ENCODE peak calls at places on chromosomes 3 and 15, in four cellular contexts. One of them, this sample, is unnamed.

GRCh38 chr3:131326307-131326706 is 55.3 kb upstream of the NUDT16 start:
- DNase-seq in tibial artery: no peak
- DNase-seq in stimulated activated CD4-positive, alpha-beta T cell treated with anti-CD3 and anti-CD28 coated beads, TNF-alpha, amount 100 ng/mL, for 4 hours: no peak
- DNase-seq in activated T-cell treated with anti-CD3 and anti-CD28 coated beads for 24 hours: no peak
- DNase-seq in this sample: no peak

GRCh38 chr3:133827684-133828083 is 22.1 kb downstream of the SRPRB start:
- DNase-seq in activated T-cell treated with anti-CD3 and anti-CD28 coated beads for 24 hours: no peak
- DNase-seq in stimulated activated CD4-positive, alpha-beta T cell treated with anti-CD3 and anti-CD28 coated beads, TNF-alpha, amount 100 ng/mL, for 4 hours: no peak
- DNase-seq in tibial artery: no peak
- DNase-seq in this sample: no peak

GRCh38 chr3:60081381-60082095 is 1031.7 kb upstream of the CFAP20DC start:
- DNase-seq in activated T-cell treated with anti-CD3 and anti-CD28 coated beads for 24 hours: no peak
- DNase-seq in stimulated activated CD4-positive, alpha-beta T cell treated with anti-CD3 and anti-CD28 coated beads, TNF-alpha, amount 100 ng/mL, for 4 hours: no peak
- DNase-seq in tibial artery: no peak
- DNase-seq in this sample: peak; percentile 20

GRCh38 chr3:97713634-97714033 is 50.9 kb upstream of the ARL6 start:
- DNase-seq in stimulated activated CD4-positive, alpha-beta T cell treated with anti-CD3 and anti-CD28 coated beads, TNF-alpha, amount 100 ng/mL, for 4 hours: no peak
- DNase-seq in activated T-cell treated with anti-CD3 and anti-CD28 coated beads for 24 hours: no peak
- DNase-seq in tibial artery: no peak
- DNase-seq in this sample: no peak

GRCh38 chr15:74657846-74658245 is 38.0 kb downstream of the EDC3 start:
- DNase-seq in activated T-cell treated with anti-CD3 and anti-CD28 coated beads for 24 hours: no peak
- DNase-seq in stimulated activated CD4-positive, alpha-beta T cell treated with anti-CD3 and anti-CD28 coated beads, TNF-alpha, amount 100 ng/mL, for 4 hours: no peak
- DNase-seq in tibial artery: no peak
- DNase-seq in this sample: no peak

GRCh38 chr3:119918992-119919933 is 137.4 kb downstream of the NR1I2 start:
- DNase-seq in tibial artery: no peak
- DNase-seq in activated T-cell treated with anti-CD3 and anti-CD28 coated beads for 24 hours: no peak
- DNase-seq in stimulated activated CD4-positive, alpha-beta T cell treated with anti-CD3 and anti-CD28 coated beads, TNF-alpha, amount 100 ng/mL, for 4 hours: no peak
- DNase-seq in this sample: no peak

GRCh38 chr15:45197512-45197911 is 9.7 kb upstream of the SHF start:
- DNase-seq in stimulated activated CD4-positive, alpha-beta T cell treated with anti-CD3 and anti-CD28 coated beads, TNF-alpha, amount 100 ng/mL, for 4 hours: no peak
- DNase-seq in activated T-cell treated with anti-CD3 and anti-CD28 coated beads for 24 hours: no peak
- DNase-seq in tibial artery: no peak
- DNase-seq in this sample: no peak

GRCh38 chr3:124799676-124800075 is 69.4 kb downstream of the UMPS start:
- DNase-seq in tibial artery: no peak
- DNase-seq in stimulated activated CD4-positive, alpha-beta T cell treated with anti-CD3 and anti-CD28 coated beads, TNF-alpha, amount 100 ng/mL, for 4 hours: no peak
- DNase-seq in activated T-cell treated with anti-CD3 and anti-CD28 coated beads for 24 hours: no peak
- DNase-seq in this sample: no peak

GRCh38 chr15:74781673-74782595 is at the start of gene CSK:
- DNase-seq in activated T-cell treated with anti-CD3 and anti-CD28 coated beads for 24 hours: peak; percentile 72
- DNase-seq in stimulated activated CD4-positive, alpha-beta T cell treated with anti-CD3 and anti-CD28 coated beads, TNF-alpha, amount 100 ng/mL, for 4 hours: peak; percentile 61
- DNase-seq in tibial artery: peak; percentile 58
- DNase-seq in this sample: no peak

This sample was measured in GM12878.